ENCODE peak calls at places on chromosomes 3 and 15, in four cellular contexts. One of them, this sample, is unnamed.

GRCh38 chr3:192986399-192986798 is 68.7 kb upstream of the MB21D2 start:
- DNase-seq in T-helper 1 cell: no peak
- DNase-seq in uterus: no peak
- DNase-seq in breast epithelium: no peak
- DNase-seq in this sample: no peak

GRCh38 chr3:56005196-56005805 is 463.0 kb downstream of the ERC2 start:
- DNase-seq in uterus: no peak
- DNase-seq in breast epithelium: no peak
- DNase-seq in T-helper 1 cell: no peak
- DNase-seq in this sample: peak; percentile 32

GRCh38 chr3:37862219-37862711 is 585 bp downstream of the CTDSPL start:
- DNase-seq in breast epithelium: no peak
- DNase-seq in T-helper 1 cell: no peak
- DNase-seq in uterus: peak; percentile 55
- DNase-seq in this sample: no peak

GRCh38 chr3:131692356-131692755 is 189.6 kb upstream of the MRPL3 start:
- DNase-seq in uterus: no peak
- DNase-seq in breast epithelium: no peak
- DNase-seq in T-helper 1 cell: no peak
- DNase-seq in this sample: no peak

GRCh38 chr3:155185623-155186022 is 105.5 kb downstream of the MME start:
- DNase-seq in breast epithelium: no peak
- DNase-seq in uterus: no peak
- DNase-seq in T-helper 1 cell: no peak
- DNase-seq in this sample: no peak

GRCh38 chr15:58440922-58441321 is 9.1 kb downstream of the LIPC start:
- DNase-seq in T-helper 1 cell: no peak
- DNase-seq in uterus: no peak
- DNase-seq in breast epithelium: no peak
- DNase-seq in this sample: no peak

GRCh38 chr3:154464440-154465148 is 34.6 kb upstream of the GPR149 start:
- DNase-seq in uterus: no peak
- DNase-seq in breast epithelium: no peak
- DNase-seq in T-helper 1 cell: no peak
- DNase-seq in this sample: no peak

GRCh38 chr15:42619641-42620371 is 44.4 kb downstream of the STARD9 start:
- DNase-seq in breast epithelium: no peak
- DNase-seq in T-helper 1 cell: no peak
- DNase-seq in uterus: no peak
- DNase-seq in this sample: no peak

GRCh38 chr3:160400048-160400630 is 689 bp downstream of the SMC4 start:
- DNase-seq in breast epithelium: peak; percentile 18
- DNase-seq in uterus: peak; percentile 26
- DNase-seq in T-helper 1 cell: peak; percentile 13
- DNase-seq in this sample: no peak

GRCh38 chr3:191382661-191383060 is 52.3 kb upstream of the UTS2B start:
- DNase-seq in T-helper 1 cell: no peak
- DNase-seq in uterus: no peak
- DNase-seq in breast epithelium: no peak
- DNase-seq in this sample: no peak

GRCh38 chr3:126026277-126026751 is 57.3 kb downstream of the ROPN1B start:
- DNase-seq in breast epithelium: no peak
- DNase-seq in uterus: no peak
- DNase-seq in T-helper 1 cell: no peak
- DNase-seq in this sample: no peak

GRCh38 chr15:95935852-95936251 is 394.6 kb upstream of the NR2F2 start:
- DNase-seq in uterus: no peak
- DNase-seq in breast epithelium: no peak
- DNase-seq in T-helper 1 cell: no peak
- DNase-seq in this sample: no peak

GRCh38 chr3:153003860-153004259 is 158.2 kb upstream of the RAP2B start:
- DNase-seq in breast epithelium: no peak
- DNase-seq in uterus: no peak
- DNase-seq in T-helper 1 cell: no peak
- DNase-seq in this sample: no peak

GRCh38 chr3:120678331-120678845 is 3.7 kb downstream of the HGD start:
- DNase-seq in breast epithelium: peak; percentile 26
- DNase-seq in uterus: no peak
- DNase-seq in T-helper 1 cell: no peak
- DNase-seq in this sample: peak; percentile 98

GRCh38 chr15:94375997-94376396 is 144.6 kb downstream of the MCTP2 start:
- DNase-seq in T-helper 1 cell: no peak
- DNase-seq in uterus: no peak
- DNase-seq in breast epithelium: no peak
- DNase-seq in this sample: no peak

GRCh38 chr3:150299221-150299620 is 108.9 kb upstream of the TSC22D2 start:
- DNase-seq in T-helper 1 cell: no peak
- DNase-seq in uterus: no peak
- DNase-seq in breast epithelium: no peak
- DNase-seq in this sample: no peak

GRCh38 chr3:143831208-143831607 is 17.1 kb downstream of the SLC9A9 start:
- DNase-seq in breast epithelium: no peak
- DNase-seq in uterus: no peak
- DNase-seq in T-helper 1 cell: no peak
- DNase-seq in this sample: no peak

GRCh38 chr15:99014803-99015676 is 7.4 kb upstream of the PGPEP1L start:
- DNase-seq in uterus: peak; percentile 64
- DNase-seq in breast epithelium: peak; percentile 65
- DNase-seq in T-helper 1 cell: no peak
- DNase-seq in this sample: no peak

GRCh38 chr3:30266536-30266935 is 339.9 kb upstream of the TGFBR2 start:
- DNase-seq in T-helper 1 cell: no peak
- DNase-seq in uterus: no peak
- DNase-seq in breast epithelium: no peak
- DNase-seq in this sample: no peak

GRCh38 chr3:188700497-188700896 is 471.3 kb upstream of the TPRG1 start:
- DNase-seq in uterus: no peak
- DNase-seq in T-helper 1 cell: no peak
- DNase-seq in breast epithelium: no peak
- DNase-seq in this sample: no peak

GRCh38 chr15:87570186-87570585 is 686.4 kb downstream of the NTRK3 start:
- DNase-seq in uterus: no peak
- DNase-seq in T-helper 1 cell: no peak
- DNase-seq in breast epithelium: no peak
- DNase-seq in this sample: no peak

This sample was measured in epithelial cell of proximal tubule.